ENCODE peak calls at places on chromosomes 3 and 15, in five cellular contexts. U is GM19239, Y is NCI-H460, T is IMR-90, V is posterior cingulate gyrus. N is an unnamed sample.

GRCh38 chr3:11020764-11021163 is 28.2 kb downstream of the SLC6A1 start:
- DNase-seq in V (no peak), Y (no peak), T (no peak), U (no peak), N (no peak)

GRCh38 chr3:51637941-51638471 is 33.0 kb upstream of the TEX264 start:
- DNase-seq in T (peak; percentile 71), Y (peak; percentile 58), U (peak; percentile 45), V (no peak), N (no peak)

GRCh38 chr3:41159581-41160189 is 39.6 kb upstream of the CTNNB1 start:
- DNase-seq in U (no peak), V (no peak), Y (no peak), T (no peak), N (no peak)

GRCh38 chr15:64452988-64453688 is 7.2 kb upstream of the ZNF609 start:
- DNase-seq in U (no peak), Y (no peak), T (peak; percentile 33), V (no peak), N (no peak)

GRCh38 chr3:68088636-68089035 is 434.2 kb upstream of the SUCLG2 start:
- DNase-seq in T (no peak), Y (no peak), V (no peak), U (no peak), N (no peak)

GRCh38 chr3:133840767-133841166 is 35.2 kb downstream of the SRPRB start:
- DNase-seq in Y (no peak), T (no peak), U (no peak), V (peak; percentile 66), N (no peak)

GRCh38 chr3:30421261-30421660 is 185.1 kb upstream of the TGFBR2 start:
- DNase-seq in V (no peak), U (no peak), T (peak; percentile 84), Y (no peak), N (no peak)

GRCh38 chr3:120559228-120560061 is 36.7 kb upstream of the NDUFB4 start:
- DNase-seq in U (no peak), V (no peak), Y (peak; percentile 23), T (peak; percentile 85), N (no peak)

GRCh38 chr15:48149858-48150257 is 28.2 kb downstream of the MYEF2 start:
- DNase-seq in Y (no peak), T (peak; percentile 83), U (no peak), V (no peak), N (no peak)

GRCh38 chr3:48463703-48464102 is 17.2 kb downstream of the ATRIP start:
- DNase-seq in V (no peak), T (no peak), Y (no peak), U (no peak), N (no peak)

GRCh38 chr3:133845127-133845526 is 39.5 kb downstream of the SRPRB start:
- DNase-seq in T (no peak), U (no peak), Y (no peak), V (no peak), N (no peak)

GRCh38 chr15:82371649-82372048 is 22.4 kb upstream of the GOLGA6L10 start:
- DNase-seq in T (no peak), Y (no peak), U (no peak), V (no peak), N (no peak)

GRCh38 chr3:88810455-88810854 is 297.0 kb upstream of the EPHA3 start:
- DNase-seq in Y (no peak), U (no peak), T (peak; percentile 60), V (no peak), N (no peak)

GRCh38 chr3:68740087-68740486 is 192.3 kb downstream of the TAFA4 start:
- DNase-seq in V (no peak), U (no peak), Y (no peak), T (no peak), N (no peak)

GRCh38 chr3:119352235-119352634 is 58.1 kb downstream of the ARHGAP31 start:
- DNase-seq in V (no peak), T (peak; percentile 31), U (peak; percentile 33), Y (no peak), N (no peak)

GRCh38 chr15:94411279-94411678 is 179.9 kb downstream of the MCTP2 start:
- DNase-seq in V (no peak), U (no peak), Y (no peak), T (no peak), N (no peak)

GRCh38 chr15:60265057-60265456 is 132.7 kb downstream of the ANXA2 start:
- DNase-seq in T (no peak), U (no peak), V (no peak), Y (no peak), N (no peak)

GRCh38 chr15:53202876-53203275 is 412.7 kb upstream of the ONECUT1 start:
- DNase-seq in Y (no peak), V (no peak), T (no peak), U (no peak), N (no peak)

GRCh38 chr3:170163956-170164645 is 17.4 kb downstream of the PHC3 start:
- DNase-seq in Y (no peak), U (no peak), T (no peak), V (no peak), N (no peak)

GRCh38 chr15:51759557-51760070 is 8.2 kb downstream of the TMOD2 start:
- DNase-seq in U (no peak), V (no peak), Y (no peak), T (peak; percentile 97), N (no peak)

GRCh38 chr3:155233213-155233612 is 60.3 kb downstream of the STRIT1 start:
- DNase-seq in U (no peak), T (peak; percentile 81), Y (no peak), V (no peak), N (peak; percentile 1)

GRCh38 chr3:184710870-184711365 is 946 bp downstream of the MAGEF1 start:
- DNase-seq in Y (no peak), T (no peak), U (peak; percentile 42), V (no peak), N (no peak)

GRCh38 chr15:85757939-85758654 is 36.6 kb downstream of the KLHL25 start:
- DNase-seq in T (no peak), U (no peak), V (peak; percentile 30), Y (no peak), N (no peak)

GRCh38 chr15:68316061-68316804 is 38.7 kb downstream of the FEM1B start:
- DNase-seq in U (no peak), Y (peak; percentile 18), T (no peak), V (peak; percentile 75), N (no peak)

GRCh38 chr3:34174740-34175139 is 376.3 kb downstream of the PDCD6IP start:
- DNase-seq in V (no peak), U (no peak), T (no peak), Y (no peak), N (no peak)

GRCh38 chr3:172309741-172310140 is 138.5 kb downstream of the GHSR start:
- DNase-seq in Y (no peak), V (no peak), T (no peak), U (no peak), N (no peak)

GRCh38 chr3:171049831-171050444 is 23.4 kb upstream of the SLC2A2 start:
- DNase-seq in T (peak; percentile 61), V (peak; percentile 78), U (peak; percentile 47), Y (peak; percentile 50), N (peak; percentile 29)

GRCh38 chr15:71313806-71314205 is 198.5 kb downstream of the THSD4 start:
- DNase-seq in T (peak; percentile 82), U (no peak), V (no peak), Y (no peak), N (no peak)

GRCh38 chr3:100266531-100266930 is 5.7 kb downstream of the TBC1D23 start:
- DNase-seq in U (no peak), T (no peak), V (no peak), Y (no peak), N (no peak)

GRCh38 chr3:147000274-147000673 is 395.1 kb upstream of the PLSCR5 start:
- DNase-seq in V (no peak), U (no peak), T (no peak), Y (no peak), N (no peak)

GRCh38 chr3:171640520-171641412 is 169.5 kb downstream of the PLD1 start:
- DNase-seq in Y (no peak), U (no peak), V (no peak), T (peak; percentile 56), N (no peak)

GRCh38 chr3:105860649-105861048 is 8.2 kb downstream of the CBLB start:
- DNase-seq in U (no peak), Y (no peak), T (no peak), V (no peak), N (no peak)